ENCODE peak calls at places on chromosomes 6 and 20, in four cellular contexts. J is H9, Q is stomach, Y is Panc1. E is an unnamed sample.

GRCh38 chr6:139164001-139164400 is 29.1 kb downstream of the HECA start:
- DNase-seq in J (no peak), Q (no peak), Y (no peak), E (no peak)

GRCh38 chr6:129849456-129849855 is 11.7 kb downstream of the TMEM244 start:
- DNase-seq in J (no peak), Q (no peak), Y (no peak), E (no peak)

GRCh38 chr20:1087311-1087710 is 31.1 kb upstream of the PSMF1 start:
- DNase-seq in J (no peak), Q (no peak), Y (no peak), E (no peak)

GRCh38 chr6:53768636-53769035 is 26.2 kb upstream of the LRRC1 start:
- DNase-seq in J (no peak), Q (no peak), Y (no peak), E (no peak)

GRCh38 chr6:49606696-49607390 is 29.8 kb downstream of the RHAG start:
- DNase-seq in J (peak; percentile 46), Q (no peak), Y (peak; percentile 52), E (no peak)

GRCh38 chr6:10733151-10733715 is 10.4 kb downstream of the TMEM14C start:
- DNase-seq in J (no peak), Q (no peak), Y (no peak), E (no peak)

GRCh38 chr6:32954212-32954745 is 1.4 kb upstream of the HLA-DMA start:
- DNase-seq in J (no peak), Q (no peak), Y (no peak), E (no peak)

GRCh38 chr20:54340667-54341081 is 132.8 kb downstream of the PFDN4 start:
- DNase-seq in J (no peak), Q (no peak), Y (no peak), E (no peak)

GRCh38 chr6:122789862-122790739 is 1.0 kb downstream of the SMPDL3A start:
- DNase-seq in J (peak; percentile 51), Q (no peak), Y (peak; percentile 18), E (peak; percentile 48)

GRCh38 chr6:30998785-30999184 is 11.5 kb upstream of the MUC22 start:
- DNase-seq in J (no peak), Q (no peak), Y (no peak), E (no peak)

GRCh38 chr6:26028212-26028752 is 58.9 kb upstream of the HFE start:
- DNase-seq in J (no peak), Q (no peak), Y (no peak), E (no peak)

GRCh38 chr6:165664553-165665383 is 1.7 kb upstream of the PDE10A start:
- DNase-seq in J (no peak), Q (no peak), Y (no peak), E (no peak)

GRCh38 chr20:46156065-46156464 is 38.0 kb downstream of the CD40 start:
- DNase-seq in J (no peak), Q (no peak), Y (no peak), E (no peak)

GRCh38 chr20:16219182-16219581 is 354.1 kb downstream of the KIF16B start:
- DNase-seq in J (no peak), Q (no peak), Y (no peak), E (no peak)

GRCh38 chr20:1163105-1163504 is 21.7 kb downstream of the TMEM74B start:
- DNase-seq in J (no peak), Q (no peak), Y (no peak), E (no peak)

GRCh38 chr6:167226791-167227190 is 64.3 kb upstream of the UNC93A start:
- DNase-seq in J (no peak), Q (no peak), Y (no peak), E (no peak)

GRCh38 chr6:77430506-77430905 is 32.8 kb downstream of the HTR1B start:
- DNase-seq in J (no peak), Q (no peak), Y (no peak), E (no peak)

GRCh38 chr6:28772480-28773381 is 151.1 kb downstream of the TRIM27 start:
- DNase-seq in J (peak; percentile 45), Q (no peak), Y (no peak), E (no peak)

GRCh38 chr6:6711832-6712231 is 123.3 kb downstream of the LY86 start:
- DNase-seq in J (no peak), Q (no peak), Y (no peak), E (no peak)

GRCh38 chr6:115545410-115545986 is 515.2 kb downstream of the FRK start:
- DNase-seq in J (peak; percentile 88), Q (no peak), Y (no peak), E (no peak)

GRCh38 chr6:155177369-155177961 is 86.3 kb upstream of the CLDN20 start:
- DNase-seq in J (no peak), Q (peak; percentile 38), Y (no peak), E (no peak)

GRCh38 chr20:37397076-37397953 is 51.4 kb downstream of the SRC start:
- DNase-seq in J (no peak), Q (no peak), Y (no peak), E (no peak)

DNA sequence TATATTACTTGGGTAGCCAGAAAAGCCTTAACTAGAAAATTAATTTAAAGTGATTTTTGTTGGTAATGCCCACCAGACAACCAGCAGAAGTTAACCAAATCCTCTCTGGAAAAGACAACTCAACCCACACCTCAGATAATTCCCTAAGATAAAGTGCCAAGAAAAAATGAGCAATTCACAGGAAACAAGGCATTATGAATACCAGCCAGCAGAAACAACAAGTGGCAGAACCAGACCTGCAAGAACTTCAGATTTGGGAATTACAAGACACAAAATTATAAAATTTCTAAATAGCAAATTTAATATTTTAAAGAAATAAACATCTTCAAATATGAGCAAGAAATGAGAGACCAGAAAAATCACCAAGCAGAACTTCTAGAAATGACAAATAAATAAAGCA is 80.0 kb upstream of the MRPS10 start:
- DNase-seq in J (no peak), Q (no peak), Y (no peak), E (no peak)
- H3K4me1 ChIP-seq in J (peaks cover 3% of the 10 kb centered on the region), Q (no peaks in the 10 kb centered on the region), Y (peaks cover 35% of the 10 kb centered on the region), E (peaks cover 13% of the 10 kb centered on the region)

GRCh38 chr6:90179190-90180169 is 117.2 kb downstream of the BACH2 start:
- DNase-seq in J (no peak), Q (no peak), Y (no peak), E (no peak)

GRCh38 chr6:90177544-90178293 is 118.9 kb downstream of the BACH2 start:
- DNase-seq in J (no peak), Q (no peak), Y (no peak), E (no peak)

GRCh38 chr6:90178294-90178678 is 118.4 kb downstream of the BACH2 start:
- DNase-seq in J (no peak), Q (no peak), Y (no peak), E (no peak)

GRCh38 chr6:90173262-90173926 is 123.2 kb downstream of the BACH2 start:
- DNase-seq in J (no peak), Q (no peak), Y (no peak), E (no peak)

GRCh38 chr6:90175627-90176538 is 120.8 kb downstream of the BACH2 start:
- DNase-seq in J (no peak), Q (no peak), Y (no peak), E (no peak)
- H3K4me1 ChIP-seq in J (no peaks in the 10 kb centered on the region), Q (peaks cover 5% of the 10 kb centered on the region), Y (no peaks in the 10 kb centered on the region), E (peaks cover 19% of the 10 kb centered on the region)

DNA sequence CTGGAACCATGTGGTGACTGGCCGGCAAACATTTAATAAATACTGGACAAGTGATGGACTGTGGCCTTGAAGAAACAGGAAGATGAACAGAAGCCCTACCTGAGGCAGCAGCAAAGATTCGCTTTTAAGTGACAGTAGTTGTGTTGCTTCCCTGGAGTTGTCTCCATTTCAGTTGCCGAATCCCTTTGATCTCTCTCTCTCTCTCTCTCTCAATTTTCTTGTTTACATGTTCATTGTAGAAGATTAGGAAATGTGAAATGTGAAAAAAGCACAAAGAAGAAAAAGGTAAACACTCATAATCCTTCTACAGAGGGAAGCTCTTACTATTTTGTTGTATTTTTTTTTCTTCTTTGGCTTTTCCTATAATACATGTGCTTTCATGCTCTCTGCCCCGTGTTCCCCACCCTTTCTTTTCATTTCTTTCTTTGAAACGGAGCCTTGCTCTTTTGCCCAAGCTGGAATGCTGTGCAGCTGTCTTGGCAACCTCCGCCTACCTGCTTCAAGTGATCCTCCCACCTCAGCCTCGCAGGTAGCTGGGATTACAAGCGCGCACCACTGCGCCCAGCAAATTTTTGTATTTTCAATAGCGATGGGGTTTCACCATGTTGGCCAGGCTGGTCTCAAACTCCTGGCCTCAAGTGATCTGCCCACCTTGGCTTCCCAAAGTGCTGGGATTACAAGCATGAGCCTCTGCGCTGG is 81.5 kb downstream of the SHLD1 start:
- DNase-seq in J (no peak), Q (no peak), Y (no peak), E (no peak)
- H3K4me1 ChIP-seq in J (no peaks in the 10 kb centered on the region), Q (peaks cover 10% of the 10 kb centered on the region), Y (no peaks in the 10 kb centered on the region), E (peaks cover 7% of the 10 kb centered on the region)

GRCh38 chr6:147784371-147784770 is 275.9 kb downstream of the SAMD5 start:
- DNase-seq in J (no peak), Q (no peak), Y (no peak), E (no peak)
- H3K4me1 ChIP-seq in J (no peaks in the 10 kb centered on the region), Q (no peaks in the 10 kb centered on the region), Y (no peaks in the 10 kb centered on the region), E (no peaks in the 10 kb centered on the region)

GRCh38 chr6:35729349-35729678 is 7.5 kb upstream of the ARMC12 start:
- DNase-seq in J (no peak), Q (no peak), Y (no peak), E (no peak)

GRCh38 chr6:35729722-35730121 is 7.1 kb upstream of the ARMC12 start:
- DNase-seq in J (no peak), Q (no peak), Y (no peak), E (no peak)

GRCh38 chr6:35728663-35729348 is 8.0 kb upstream of the ARMC12 start:
- DNase-seq in J (no peak), Q (peak; percentile 41), Y (no peak), E (peak; percentile 82)

GRCh38 chr6:35727206-35727934 is 9.5 kb upstream of the ARMC12 start:
- DNase-seq in J (peak; percentile 77), Q (peak; percentile 76), Y (no peak), E (peak; percentile 81)

DNA sequence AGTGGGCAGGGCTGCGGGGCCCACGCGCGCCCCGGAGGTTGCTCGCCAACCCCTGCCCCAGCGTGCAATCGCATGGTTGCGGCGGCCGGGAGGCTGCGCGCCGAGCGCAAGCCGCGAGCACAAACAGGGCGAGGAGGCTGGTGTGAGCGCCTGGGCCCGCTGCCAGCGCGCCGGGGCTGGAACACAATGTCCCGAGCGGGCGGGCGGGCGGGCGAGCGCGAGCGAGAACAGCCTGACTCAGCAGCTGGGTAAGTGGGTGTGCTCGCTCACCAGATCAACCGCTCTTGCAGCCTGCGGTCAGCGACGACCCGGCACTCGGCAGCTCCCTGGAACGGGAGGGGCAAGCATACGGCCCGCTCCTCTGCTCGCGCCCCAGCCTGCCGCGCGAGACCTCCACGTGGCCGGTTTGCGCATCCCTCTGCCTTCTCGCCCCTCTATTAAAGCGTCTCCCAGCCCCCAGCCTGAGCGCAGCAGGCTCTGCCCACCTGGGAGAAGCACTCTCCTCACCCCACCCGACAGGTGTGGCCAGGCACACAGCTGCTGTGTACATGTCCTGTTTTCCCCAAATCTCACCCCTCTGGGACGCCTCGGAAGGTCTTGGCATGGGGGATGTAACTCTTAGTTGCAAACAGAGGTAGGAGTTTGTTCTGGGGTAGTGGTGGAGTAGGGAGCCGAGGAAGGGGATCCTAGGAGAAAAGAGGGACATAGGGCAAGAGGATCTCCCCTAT is 8.7 kb upstream of the ARMC12 start:
- DNase-seq in J (peak; percentile 64), Q (peak; percentile 96), Y (no peak), E (peak; percentile 92)
- H3K4me1 ChIP-seq in J (peaks cover 19% of the 10 kb centered on the region), Q (peaks cover 91% of the 10 kb centered on the region), Y (peaks cover 45% of the 10 kb centered on the region), E (peaks cover 29% of the 10 kb centered on the region)

GRCh38 chr20:33272155-33272873 is 10.7 kb upstream of the BPIFB1 start:
- DNase-seq in J (no peak), Q (no peak), Y (no peak), E (no peak)
- H3K4me1 ChIP-seq in J (no peaks in the 10 kb centered on the region), Q (peaks cover under 1% of the 10 kb centered on the region), Y (no peaks in the 10 kb centered on the region), E (no peaks in the 10 kb centered on the region)

E was measured in lung.